ENCODE peak calls at places on chromosome 15, in six cellular contexts. P is tibial artery, I is astrocyte of the cerebellum, S is HTR-8/SVneo, X is Right ventricle myocardium superior, U is AG04450. W is an unnamed sample.

GRCh38 chr15:91100561-91101355 is 701 bp downstream of the SV2B start:
- DNase-seq in X (no peak), S (no peak), P (no peak), I (no peak), U (no peak), W (no peak)

GRCh38 chr15:47439146-47439869 is 278.0 kb upstream of the SEMA6D start:
- DNase-seq in S (no peak), U (no peak), P (no peak), I (no peak), X (no peak), W (no peak)

GRCh38 chr15:68479406-68479805 is 47.4 kb upstream of the ITGA11 start:
- DNase-seq in U (peak; percentile 24), I (peak; percentile 76), S (peak; percentile 19), X (peak; percentile 62), P (peak; percentile 93), W (no peak)

GRCh38 chr15:96130734-96131133 is 199.8 kb upstream of the NR2F2 start:
- DNase-seq in U (no peak), X (no peak), I (no peak), P (no peak), S (no peak), W (no peak)

GRCh38 chr15:81752974-81753373 is 292.8 kb downstream of the MEX3B start:
- DNase-seq in X (no peak), S (no peak), I (no peak), P (no peak), U (no peak), W (no peak)

GRCh38 chr15:74835312-74835823 is 7.6 kb downstream of the ULK3 start:
- DNase-seq in S (peak; percentile 71), P (no peak), X (peak; percentile 76), I (no peak), U (no peak), W (peak; percentile 85)

GRCh38 chr15:84818221-84819131 is 1.3 kb downstream of the ALPK3 start:
- DNase-seq in P (peak; percentile 85), I (no peak), S (no peak), U (no peak), X (no peak), W (no peak)

GRCh38 chr15:98874773-98875172 is 132.8 kb downstream of the PGPEP1L start:
- DNase-seq in X (no peak), I (no peak), S (no peak), P (no peak), U (no peak), W (no peak)

GRCh38 chr15:51227967-51228783 is 110.2 kb downstream of the CYP19A1 start:
- DNase-seq in X (peak; percentile 49), I (peak; percentile 55), U (peak; percentile 27), P (peak; percentile 78), S (peak; percentile 43), W (no peak)

GRCh38 chr15:65382921-65383320 is 5.1 kb upstream of the IGDCC3 start:
- DNase-seq in X (no peak), P (no peak), I (no peak), U (no peak), S (no peak), W (no peak)

W was measured in Peyer's patch.